ENCODE peak calls at places on chromosomes 3 and 15, in seven cellular contexts. K is globus pallidus, R is cardiac septum, W is KG1, Y is AG09309, P is RCC 7860, Z is iPS DF 6.9. J is an unnamed sample.

GRCh38 chr15:48096355-48096786 is 24.4 kb upstream of the SLC24A5 start:
- DNase-seq in K (no peak), R (no peak), W (no peak), Y (no peak), P (no peak), Z (no peak), J (no peak)

GRCh38 chr15:80106051-80106450 is 46.6 kb downstream of the ZFAND6 start:
- DNase-seq in K (no peak), R (no peak), W (no peak), Y (peak; percentile 77), P (no peak), Z (no peak), J (peak; percentile 9)

GRCh38 chr15:80580107-80580506 is 115.0 kb upstream of the ABHD17C start:
- DNase-seq in K (no peak), R (peak; percentile 24), W (no peak), Y (peak; percentile 79), P (peak; percentile 38), Z (no peak), J (peak; percentile 31)

GRCh38 chr3:36944012-36944640 is 728 bp downstream of the TRANK1 start:
- DNase-seq in K (peak; percentile 20), R (peak; percentile 79), W (no peak), Y (no peak), P (no peak), Z (no peak), J (peak; percentile 17)

GRCh38 chr3:123349201-123349535 is 99.7 kb downstream of the ADCY5 start:
- DNase-seq in K (no peak), R (peak; percentile 63), W (no peak), Y (no peak), P (no peak), Z (no peak), J (no peak)

GRCh38 chr3:136728918-136729317 is 23.3 kb downstream of the STAG1 start:
- DNase-seq in K (peak; percentile 46), R (no peak), W (no peak), Y (peak; percentile 68), P (peak; percentile 54), Z (no peak), J (peak; percentile 29)

GRCh38 chr3:179168933-179169332 is 20.8 kb downstream of the PIK3CA start:
- DNase-seq in K (no peak), R (no peak), W (no peak), Y (no peak), P (no peak), Z (no peak), J (no peak)

GRCh38 chr3:71816141-71816540 is 31.2 kb upstream of the PROK2 start:
- DNase-seq in K (no peak), R (no peak), W (no peak), Y (no peak), P (no peak), Z (no peak), J (no peak)

GRCh38 chr3:13544293-13544831 is 4.6 kb upstream of the FBLN2 start:
- DNase-seq in K (no peak), R (no peak), W (no peak), Y (peak; percentile 86), P (peak; percentile 73), Z (no peak), J (peak; percentile 89)

GRCh38 chr3:119653871-119654270 is 6.5 kb downstream of the POPDC2 start:
- DNase-seq in K (no peak), R (no peak), W (no peak), Y (no peak), P (no peak), Z (no peak), J (no peak)

GRCh38 chr15:55774113-55774970 is 31.4 kb upstream of the PRTG start:
- DNase-seq in K (no peak), R (no peak), W (no peak), Y (no peak), P (no peak), Z (no peak), J (no peak)